ENCODE peak calls at places on chromosomes 5 and 9, in five cellular contexts. T is cardiac muscle cell, Y is keratinocyte, F is sigmoid colon, A is IMR-90. S is an unnamed sample.

GRCh38 chr5:27854243-27854852 is 816.0 kb upstream of the CDH9 start:
- DNase-seq in T (peak), F (no peak), A (no peak), Y (no peak), S (no peak)

GRCh38 chr5:80961376-80962281 is 1.5 kb downstream of the RASGRF2 start:
- DNase-seq in T (no peak), A (peak), Y (no peak), F (no peak), S (no peak)

GRCh38 chr5:141878186-141878770 is at the start of gene PCDH1:
- DNase-seq in A (peak), F (no peak), T (peak), Y (no peak), S (no peak)

GRCh38 chr9:89911721-89912604 is 307.2 kb downstream of the GADD45G start:
- DNase-seq in Y (no peak), A (peak), F (no peak), T (no peak), S (no peak)

GRCh38 chr9:6639622-6640021 is 5.9 kb downstream of the GLDC start:
- DNase-seq in T (no peak), Y (no peak), A (no peak), F (no peak), S (no peak)

GRCh38 chr5:86679529-86679928 is 61.8 kb downstream of the COX7C start:
- DNase-seq in F (peak), T (peak), Y (no peak), A (peak), S (no peak)

GRCh38 chr5:102453716-102454115 is 45.1 kb downstream of the SLCO6A1 start:
- DNase-seq in Y (no peak), A (no peak), T (peak), F (no peak), S (no peak)

GRCh38 chr5:104540448-104540847 is 977.9 kb upstream of the NUDT12 start:
- DNase-seq in A (peak), F (no peak), T (peak), Y (no peak), S (no peak)

GRCh38 chr9:81693639-81694378 is 4.5 kb upstream of the TLE1 start:
- DNase-seq in Y (no peak), F (no peak), T (no peak), A (no peak), S (no peak)

GRCh38 chr9:113350338-113350672 is 964 bp downstream of the BSPRY start:
- DNase-seq in A (no peak), Y (no peak), T (no peak), F (no peak), S (no peak)

GRCh38 chr9:117523531-117524153 is 108.8 kb upstream of the ASTN2 start:
- DNase-seq in F (no peak), T (no peak), Y (no peak), A (no peak), S (no peak)

GRCh38 chr9:37746448-37747270 is 6.9 kb upstream of the TRMT10B start:
- DNase-seq in T (no peak), F (no peak), Y (no peak), A (peak), S (no peak)

GRCh38 chr5:72355706-72356299 is 35.6 kb downstream of the PTCD2 start:
- DNase-seq in T (peak), F (no peak), A (peak), Y (no peak), S (peak)

GRCh38 chr9:98287383-98287782 is 31.9 kb upstream of the TBC1D2 start:
- DNase-seq in A (no peak), T (no peak), Y (no peak), F (no peak), S (no peak)

GRCh38 chr5:43401827-43402226 is 10.4 kb downstream of the CCL28 start:
- DNase-seq in Y (no peak), F (no peak), A (peak), T (peak), S (no peak)

GRCh38 chr5:143679777-143680176 is 132.2 kb upstream of the HMHB1 start:
- DNase-seq in A (peak), T (no peak), Y (no peak), F (no peak), S (no peak)

GRCh38 chr9:32603914-32604852 is 31.2 kb upstream of the NDUFB6 start:
- DNase-seq in T (no peak), F (no peak), A (no peak), Y (peak), S (no peak)

GRCh38 chr5:42874621-42875198 is 63.0 kb upstream of the SELENOP start:
- DNase-seq in A (no peak), T (no peak), F (no peak), Y (no peak), S (no peak)

GRCh38 chr5:178114325-178115135 is 1.2 kb downstream of the N4BP3 start:
- DNase-seq in F (no peak), A (no peak), Y (no peak), T (no peak), S (no peak)

GRCh38 chr5:95837492-95837891 is 15.0 kb upstream of the GLRX start:
- DNase-seq in F (no peak), T (no peak), Y (no peak), A (no peak), S (no peak)

GRCh38 chr5:95838552-95838951 is 16.0 kb upstream of the GLRX start:
- DNase-seq in F (no peak), T (no peak), Y (no peak), A (no peak), S (no peak)

GRCh38 chr5:95836544-95836943 is 14.0 kb upstream of the GLRX start:
- DNase-seq in Y (no peak), F (no peak), T (no peak), A (no peak), S (no peak)

GRCh38 chr5:95838001-95838520 is 15.5 kb upstream of the GLRX start:
- DNase-seq in Y (no peak), F (no peak), A (no peak), T (no peak), S (no peak)

GRCh38 chr5:95835682-95836405 is 13.3 kb upstream of the GLRX start:
- DNase-seq in T (no peak), F (no peak), A (no peak), Y (no peak), S (no peak)
- TF ChIP-seq CTCF in T (no peak), F (no peak), A (no peak), Y (no peak), S (no peak)

GRCh38 chr9:14068690-14069089 is 245.3 kb downstream of the NFIB start:
- DNase-seq in Y (no peak), T (no peak), A (no peak), F (no peak), S (no peak)

GRCh38 chr9:14075218-14075617 is 238.7 kb downstream of the NFIB start:
- DNase-seq in Y (peak), F (no peak), T (no peak), A (no peak), S (no peak)

GRCh38 chr9:14072850-14073249 is 241.1 kb downstream of the NFIB start:
- DNase-seq in Y (no peak), F (no peak), A (no peak), T (no peak), S (no peak)

GRCh38 chr9:14066815-14067214 is 247.1 kb downstream of the NFIB start:
- DNase-seq in A (no peak), F (no peak), Y (no peak), T (no peak), S (no peak)

DNA sequence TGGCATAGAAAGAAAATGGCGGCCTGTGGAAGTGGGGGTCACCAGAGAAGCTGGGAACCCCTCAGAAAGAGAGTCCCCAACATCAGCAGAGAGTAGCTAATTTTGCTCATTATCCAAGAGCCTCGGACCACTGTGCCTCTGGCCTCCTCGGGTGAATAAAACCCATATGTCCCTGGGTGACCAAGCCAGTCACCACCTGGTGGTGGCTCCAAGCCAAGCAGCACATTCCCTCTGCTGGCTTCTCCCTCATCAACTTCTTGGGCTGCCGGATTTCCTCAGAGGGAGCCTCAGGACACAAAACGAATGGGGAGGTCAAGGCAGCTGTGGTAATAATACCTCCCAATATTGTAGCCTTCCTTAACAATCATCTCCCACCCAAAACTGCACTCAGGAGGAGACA is 242.5 kb downstream of the NFIB start:
- DNase-seq in T (no peak), A (no peak), F (no peak), Y (no peak), S (no peak)
- TF ChIP-seq CTCF in T (no peak), A (no peak), F (no peak), Y (no peak), S (peak)

GRCh38 chr9:121640076-121640475 is 11.4 kb upstream of the DAB2IP start:
- DNase-seq in T (peak), Y (no peak), F (peak), A (peak), S (peak)
- TF ChIP-seq CTCF in T (peak), Y (peak), F (peak), A (peak), S (peak)

GRCh38 chr9:138100711-138101349 is 223.2 kb downstream of the CACNA1B start:
- DNase-seq in T (no peak), Y (no peak), F (no peak), A (no peak), S (no peak)
- TF ChIP-seq CTCF in T (no peak), Y (no peak), F (no peak), A (no peak), S (no peak)